ENCODE peak calls at places on chromosomes 2 and 18, in eight cellular contexts. T is H9, K is psoas muscle, C is type B pancreatic cell, P is GM12864, Q is endothelial cell, E is mammary epithelial cell, R is GM06990. J is an unnamed sample.

GRCh38 chr2:111117666-111118454 is 2.9 kb upstream of the BCL2L11 start:
- DNase-seq in E (peak; percentile 29), K (peak; percentile 57), C (no peak), Q (peak; percentile 28), R (peak; percentile 33), T (peak; percentile 36), P (no peak), J (peak; percentile 32)

GRCh38 chr18:23784811-23785245 is 95.6 kb downstream of the LAMA3 start:
- DNase-seq in C (no peak), Q (peak; percentile 22), E (peak; percentile 90), P (no peak), R (no peak), K (no peak), T (no peak), J (no peak)

GRCh38 chr2:237818066-237818473 is 19.5 kb downstream of the RBM44 start:
- DNase-seq in Q (no peak), K (no peak), R (no peak), C (no peak), E (peak; percentile 85), T (no peak), P (no peak), J (no peak)

GRCh38 chr2:231521-232185 is 32.2 kb downstream of the SH3YL1 start:
- DNase-seq in K (no peak), P (no peak), Q (no peak), T (no peak), E (no peak), R (no peak), C (no peak), J (no peak)

GRCh38 chr2:238869293-238870124 is 21.6 kb downstream of the TWIST2 start:
- DNase-seq in T (no peak), C (no peak), Q (no peak), E (peak; percentile 16), K (no peak), R (no peak), P (no peak), J (no peak)

GRCh38 chr2:176813526-176814179 is 398.9 kb upstream of the HNRNPA3 start:
- DNase-seq in R (no peak), K (no peak), E (no peak), Q (no peak), C (no peak), P (no peak), T (no peak), J (no peak)

GRCh38 chr2:44549099-44549471 is 187.3 kb downstream of the CAMKMT start:
- DNase-seq in K (no peak), T (no peak), R (no peak), E (peak; percentile 76), C (no peak), P (no peak), Q (no peak), J (no peak)

GRCh38 chr2:195094330-195094729 is 562.7 kb upstream of the SLC39A10 start:
- DNase-seq in K (no peak), P (no peak), T (no peak), C (no peak), Q (no peak), R (no peak), E (peak; percentile 54), J (no peak)

GRCh38 chr2:173584676-173585453 is 230.2 kb downstream of the CDCA7 start:
- DNase-seq in E (no peak), C (no peak), Q (no peak), T (no peak), R (no peak), K (no peak), P (no peak), J (no peak)

GRCh38 chr2:99692785-99693184 is 203.0 kb upstream of the REV1 start:
- DNase-seq in T (peak; percentile 39), K (no peak), C (no peak), P (no peak), R (no peak), E (no peak), Q (no peak), J (no peak)

GRCh38 chr2:189252991-189253680 is 73.6 kb upstream of the COL5A2 start:
- DNase-seq in Q (no peak), T (no peak), E (no peak), K (no peak), R (no peak), P (no peak), C (no peak), J (no peak)

GRCh38 chr2:70553584-70554337 is at the start of gene TGFA:
- DNase-seq in E (peak; percentile 96), P (no peak), C (peak; percentile 86), R (peak; percentile 43), K (peak; percentile 78), Q (peak; percentile 81), T (peak; percentile 94), J (peak; percentile 82)

DNA sequence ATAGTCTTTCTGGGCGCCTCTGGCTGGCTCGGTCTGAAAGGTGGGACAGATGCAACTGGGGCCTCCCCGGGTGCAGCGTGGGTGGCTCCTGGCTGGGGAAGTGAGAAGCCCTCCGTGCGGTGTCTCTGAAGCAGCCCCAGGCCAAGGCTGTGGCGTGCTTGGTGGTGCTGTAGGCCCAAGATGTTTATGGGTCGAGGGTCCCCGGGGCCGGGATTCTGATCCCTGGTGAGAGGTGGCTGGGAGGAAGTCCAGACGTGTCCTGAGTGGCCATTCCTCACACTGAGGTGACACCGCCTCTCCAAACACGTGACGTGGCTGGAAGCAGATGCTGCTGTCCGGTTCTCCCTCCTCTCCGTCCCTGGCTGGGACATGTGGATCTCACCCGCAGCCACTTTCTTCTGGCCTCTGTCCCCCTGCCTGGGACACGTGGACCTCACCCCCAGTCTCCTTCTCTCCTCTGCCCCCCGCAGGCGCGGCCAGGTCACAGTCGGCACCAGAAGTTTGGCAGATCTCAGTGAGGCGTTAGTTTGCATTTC is 12.6 kb downstream of the RTP5 start:
- DNase-seq in P (peak; percentile 51), Q (no peak), R (no peak), T (no peak), E (no peak), C (no peak), K (peak; percentile 83), J (no peak)
- TF ChIP-seq CTCF in P (peak; percentile 49), Q (no peak), R (peak; percentile 47), T (peak; percentile 8), E (no peak), C (no peak), K (no peak), J (peak; percentile 14)

DNA sequence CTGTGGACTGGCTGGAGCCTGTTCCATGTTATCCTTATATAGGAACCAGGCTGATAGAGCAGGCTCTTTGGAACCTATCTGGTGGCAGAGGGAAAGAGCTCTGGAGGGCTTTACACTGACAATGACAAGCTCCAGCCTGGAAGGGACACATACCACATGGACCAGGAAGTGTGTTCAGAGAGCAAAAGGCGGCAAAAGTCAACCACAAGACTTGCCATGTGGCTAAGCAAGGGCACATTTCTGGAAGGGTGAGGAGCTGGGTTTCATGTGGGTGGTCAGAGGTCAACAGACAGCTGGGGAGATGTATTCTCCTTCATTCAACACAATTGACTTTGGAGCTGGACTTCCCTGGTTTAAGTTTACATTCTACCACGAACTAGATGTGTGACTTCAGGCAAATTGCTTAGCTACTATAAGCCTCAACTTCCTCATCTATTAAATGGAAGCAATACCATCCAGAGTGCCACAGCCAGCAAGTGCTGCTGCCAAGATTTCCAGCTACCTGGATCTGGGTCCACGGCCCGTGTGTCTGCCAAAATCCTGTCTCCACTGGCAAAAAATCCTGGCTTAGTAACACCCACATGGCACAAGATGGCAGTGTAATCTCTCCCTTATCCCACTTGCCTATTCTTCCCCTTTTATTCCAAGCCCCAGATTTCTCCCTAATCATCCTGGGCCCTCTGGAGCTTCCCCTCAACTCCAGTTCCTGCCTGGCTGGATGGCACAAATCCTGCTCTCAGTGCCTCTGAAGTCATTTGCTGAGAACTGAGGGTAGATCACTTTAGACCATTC is 325.3 kb downstream of the DYSF start:
- DNase-seq in C (no peak), P (no peak), Q (no peak), E (no peak), K (no peak), R (no peak), T (no peak), J (no peak)
- TF ChIP-seq CTCF in C (peak; percentile 22), P (no peak), Q (no peak), E (peak; percentile 19), K (no peak), R (no peak), T (peak; percentile 31), J (no peak)

GRCh38 chr2:120578576-120579352 is 156.9 kb upstream of the GLI2 start:
- DNase-seq in P (no peak), Q (no peak), C (no peak), E (no peak), R (no peak), K (peak; percentile 41), T (no peak), J (no peak)
- TF ChIP-seq CTCF in P (no peak), Q (no peak), C (no peak), E (no peak), R (no peak), K (no peak), T (no peak), J (no peak)

GRCh38 chr18:21855432-21855831 is 114.8 kb downstream of the MIB1 start:
- DNase-seq in Q (no peak), E (no peak), P (no peak), R (no peak), T (no peak), C (no peak), K (no peak), J (no peak)

GRCh38 chr18:21853972-21854563 is 113.5 kb downstream of the MIB1 start:
- DNase-seq in K (no peak), E (no peak), T (no peak), Q (no peak), C (no peak), R (no peak), P (no peak), J (no peak)

GRCh38 chr18:21853020-21853419 is 112.4 kb downstream of the MIB1 start:
- DNase-seq in Q (no peak), C (no peak), K (no peak), P (peak; percentile 73), T (no peak), E (no peak), R (peak; percentile 68), J (no peak)

DNA sequence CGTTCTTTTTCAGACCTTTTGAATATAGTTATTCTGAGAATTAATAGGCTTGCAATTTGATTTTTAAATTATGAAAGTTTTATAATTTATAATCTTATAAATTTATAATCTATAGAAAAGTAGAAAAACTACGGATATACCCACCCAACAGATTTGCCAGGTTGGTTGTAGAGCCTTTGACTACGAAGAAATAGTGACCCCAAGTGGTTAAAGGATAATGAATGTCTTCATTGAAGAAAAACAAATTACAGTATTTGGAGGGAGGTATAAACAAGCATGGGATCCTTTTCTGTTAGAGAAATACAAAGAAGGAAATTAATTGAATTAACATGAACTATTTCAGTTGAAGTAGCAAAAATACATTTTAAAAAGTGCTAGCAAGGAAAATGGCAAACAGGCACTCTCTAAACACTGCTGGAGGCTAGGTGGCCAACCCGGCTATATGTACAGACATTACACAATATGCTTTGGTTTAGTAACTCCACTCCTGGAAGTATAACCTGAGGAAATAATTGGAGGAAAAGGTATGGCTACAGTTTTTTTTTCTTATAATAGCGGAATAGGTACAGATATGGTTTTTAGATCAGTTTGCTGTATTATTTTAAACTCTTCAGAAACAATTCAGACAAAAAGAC is 110.9 kb downstream of the MIB1 start:
- DNase-seq in E (no peak), R (no peak), C (no peak), P (no peak), K (no peak), Q (no peak), T (no peak), J (no peak)
- TF ChIP-seq CTCF in E (no peak), R (peak; percentile 32), C (peak; percentile 53), P (peak; percentile 11), K (peak; percentile 65), Q (no peak), T (peak; percentile 56), J (no peak)

J was measured in glutamatergic neuron.